ENCODE peak calls at places on chromosome 1, in four cellular contexts. G is stimulated activated naive CD4-positive, alpha-beta T cell; D is GM19239; B is NCI-H2081. Q is an unnamed sample.

GRCh38 chr1:225760531-225760930 is 17.1 kb upstream of the SRP9 start:
- DNase-seq in G (no peak), D (no peak), B (no peak), Q (no peak)

GRCh38 chr1:169576241-169576933 is 9.9 kb downstream of the F5 start:
- DNase-seq in G (no peak), D (no peak), B (no peak), Q (peak; percentile 11)

GRCh38 chr1:36157115-36157903 is 1.3 kb downstream of the MAP7D1 start:
- DNase-seq in G (no peak), D (no peak), B (no peak), Q (no peak)

GRCh38 chr1:211781260-211781659 is 49.3 kb downstream of the LPGAT1 start:
- DNase-seq in G (no peak), D (peak; percentile 2), B (no peak), Q (no peak)

GRCh38 chr1:155131846-155132245 is 3.8 kb upstream of the SLC50A1 start:
- DNase-seq in G (no peak), D (no peak), B (no peak), Q (no peak)

GRCh38 chr1:175618559-175618958 is 124.8 kb downstream of the TNR start:
- DNase-seq in G (no peak), D (no peak), B (no peak), Q (no peak)

GRCh38 chr1:11518791-11519628 is 40.1 kb downstream of the DISP3 start:
- DNase-seq in G (no peak), D (no peak), B (no peak), Q (no peak)

GRCh38 chr1:116951175-116951935 is 41.6 kb downstream of the PTGFRN start:
- DNase-seq in G (no peak), D (no peak), B (no peak), Q (no peak)

GRCh38 chr1:166905930-166906329 is 29.9 kb upstream of the TADA1 start:
- DNase-seq in G (no peak), D (no peak), B (no peak), Q (no peak)

GRCh38 chr1:167223144-167224103 is 2.7 kb downstream of the POU2F1 start:
- DNase-seq in G (no peak), D (no peak), B (no peak), Q (no peak)

GRCh38 chr1:26399034-26399433 is 11.6 kb upstream of the LIN28A start:
- DNase-seq in G (no peak), D (no peak), B (no peak), Q (no peak)

GRCh38 chr1:184891440-184891839 is 82.9 kb downstream of the NIBAN1 start:
- DNase-seq in G (no peak), D (no peak), B (no peak), Q (no peak)

GRCh38 chr1:184801503-184801902 is 46.8 kb upstream of the EDEM3 start:
- DNase-seq in G (no peak), D (no peak), B (no peak), Q (no peak)

GRCh38 chr1:164577291-164577690 is 18.3 kb downstream of the PBX1 start:
- DNase-seq in G (no peak), D (no peak), B (no peak), Q (no peak)

GRCh38 chr1:203592156-203592555 is 34.5 kb upstream of the ATP2B4 start:
- DNase-seq in G (no peak), D (no peak), B (no peak), Q (peak; percentile 40)

GRCh38 chr1:224639426-224639975 is 23.4 kb downstream of the CNIH3 start:
- DNase-seq in G (no peak), D (no peak), B (no peak), Q (no peak)

GRCh38 chr1:80424249-80424648 is 1376.5 kb upstream of the ADGRL2 start:
- DNase-seq in G (no peak), D (no peak), B (no peak), Q (no peak)

GRCh38 chr1:81803423-81804103 is 2.8 kb downstream of the ADGRL2 start:
- DNase-seq in G (no peak), D (no peak), B (no peak), Q (no peak)

GRCh38 chr1:116462722-116463121 is 89.7 kb downstream of the ATP1A1 start:
- DNase-seq in G (no peak), D (no peak), B (no peak), Q (no peak)

GRCh38 chr1:41359211-41360073 is 1.8 kb upstream of the FOXO6 start:
- DNase-seq in G (no peak), D (no peak), B (no peak), Q (no peak)

GRCh38 chr1:205925730-205926129 is 17.5 kb downstream of the SLC26A9 start:
- DNase-seq in G (no peak), D (no peak), B (no peak), Q (no peak)

GRCh38 chr1:116986531-116987255 is 14.9 kb upstream of the CD101 start:
- DNase-seq in G (peak; percentile 55), D (no peak), B (no peak), Q (no peak)

GRCh38 chr1:31006760-31007159 is 58.8 kb downstream of the PUM1 start:
- DNase-seq in G (no peak), D (no peak), B (no peak), Q (no peak)

GRCh38 chr1:115649964-115650363 is 8.2 kb downstream of the VANGL1 start:
- DNase-seq in G (no peak), D (no peak), B (no peak), Q (no peak)

GRCh38 chr1:99544328-99544727 is 101.6 kb upstream of the PALMD start:
- DNase-seq in G (no peak), D (no peak), B (no peak), Q (no peak)

GRCh38 chr1:82273816-82274215 is 473.1 kb downstream of the ADGRL2 start:
- DNase-seq in G (no peak), D (no peak), B (no peak), Q (no peak)

GRCh38 chr1:32500387-32501209 is 35.7 kb downstream of the ZBTB8B start:
- DNase-seq in G (no peak), D (peak; percentile 75), B (peak; percentile 65), Q (peak; percentile 53)

GRCh38 chr1:205199090-205199930 is 12.2 kb downstream of the DSTYK start:
- DNase-seq in G (no peak), D (no peak), B (no peak), Q (peak; percentile 25)

GRCh38 chr1:179785025-179785424 is 41.9 kb downstream of the FAM163A start:
- DNase-seq in G (no peak), D (no peak), B (peak; percentile 31), Q (no peak)

GRCh38 chr1:182990413-182991144 is 32.6 kb upstream of the LAMC1 start:
- DNase-seq in G (no peak), D (no peak), B (no peak), Q (no peak)

GRCh38 chr1:179815642-179816041 is 62.0 kb downstream of the TOR1AIP2 start:
- DNase-seq in G (no peak), D (no peak), B (no peak), Q (no peak)